ENCODE peak calls at places on chromosomes 2 and 18, in seven cellular contexts. Q is neural progenitor cell, L is DND-41, O is HCT116, N is ovary, W is A673, B is GM23338. E is an unnamed sample. For H3K4me1 and H3K27me3, the result is how much of the 10 kb centered on the place peaks cover.

GRCh38 chr18:51151185-51151567 is 46.3 kb downstream of the MEX3C start:
- DNase-seq in O (no peak), B (no peak), W (no peak), Q (no peak), L (no peak), N (no peak), E (no peak)

GRCh38 chr18:10020176-10020575 is 106.4 kb downstream of the VAPA start:
- DNase-seq in B (no peak), L (no peak), N (no peak), W (peak), O (no peak), Q (no peak), E (no peak)

GRCh38 chr2:99488587-99488998 is 1.2 kb downstream of the REV1 start:
- DNase-seq in B (no peak), L (peak), Q (no peak), O (no peak), N (no peak), W (peak), E (no peak)

GRCh38 chr18:53795061-53795460 is 429.4 kb downstream of the MBD2 start:
- DNase-seq in Q (no peak), O (no peak), L (no peak), B (no peak), W (no peak), N (no peak), E (no peak)

GRCh38 chr2:37154790-37155189 is 2.0 kb downstream of the EIF2AK2 start:
- DNase-seq in N (no peak), Q (no peak), L (no peak), W (no peak), O (no peak), B (no peak), E (no peak)

GRCh38 chr18:58466636-58467205 is 162.2 kb downstream of the ALPK2 start:
- DNase-seq in N (no peak), W (no peak), O (no peak), B (no peak), Q (no peak), L (no peak), E (no peak)

GRCh38 chr18:64027931-64028695 is 58.2 kb downstream of the SERPINB8 start:
- DNase-seq in W (no peak), Q (no peak), B (no peak), O (no peak), L (no peak), N (no peak), E (no peak)

GRCh38 chr18:6811816-6812215 is 82.3 kb downstream of the ARHGAP28 start:
- DNase-seq in W (no peak), N (no peak), L (no peak), Q (no peak), B (no peak), O (no peak), E (no peak)

GRCh38 chr2:138017824-138018223 is 53.6 kb downstream of the HNMT start:
- DNase-seq in Q (no peak), W (no peak), L (no peak), B (no peak), O (no peak), N (no peak), E (no peak)

GRCh38 chr2:106158131-106158530 is 36.0 kb downstream of the UXS1 start:
- DNase-seq in L (no peak), O (no peak), W (no peak), B (no peak), Q (no peak), N (no peak), E (no peak)
- H3K4me1 ChIP-seq in L (half or more), O (under half), W (under half), B (under half), Q (under half), N (under half), E (under half)

GRCh38 chr2:176104338-176105077 is 2.6 kb upstream of the HOXD11 start:
- DNase-seq in N (no peak), Q (no peak), W (peak), B (peak), L (no peak), O (no peak), E (no peak)
- H3K27me3 ChIP-seq in N (under half), Q (half or more), W (under half), B (half or more), L (under half), O (under half), E (half or more)

GRCh38 chr2:67565761-67566160 is 168.6 kb downstream of the ETAA1 start:
- DNase-seq in N (no peak), B (no peak), O (no peak), Q (no peak), L (no peak), W (peak), E (no peak)

GRCh38 chr2:67564626-67565025 is 167.5 kb downstream of the ETAA1 start:
- DNase-seq in W (no peak), L (no peak), Q (no peak), B (no peak), O (no peak), N (no peak), E (no peak)

GRCh38 chr2:67567866-67568265 is 170.7 kb downstream of the ETAA1 start:
- DNase-seq in W (no peak), Q (no peak), L (no peak), O (no peak), B (no peak), N (no peak), E (no peak)

GRCh38 chr2:67566292-67566691 is 169.2 kb downstream of the ETAA1 start:
- DNase-seq in O (no peak), W (no peak), Q (no peak), L (no peak), B (no peak), N (no peak), E (no peak)

GRCh38 chr2:67566958-67567635 is 170.0 kb downstream of the ETAA1 start:
- DNase-seq in N (no peak), O (no peak), B (no peak), W (no peak), Q (no peak), L (no peak), E (no peak)
- H3K4me1 ChIP-seq in N (under half), O (under half), B (under half), W (under half), Q (under half), L (under half), E (under half)

GRCh38 chr2:218961229-218961628 is 1.8 kb downstream of the CDK5R2 start:
- DNase-seq in B (no peak), O (no peak), L (no peak), Q (no peak), W (no peak), N (no peak), E (no peak)

GRCh38 chr2:218959141-218959731 is at the start of gene CDK5R2:
- DNase-seq in W (peak), Q (peak), L (no peak), B (peak), N (no peak), O (peak), E (peak)

GRCh38 chr2:218961651-218962570 is 2.4 kb downstream of the CDK5R2 start:
- DNase-seq in Q (peak), L (peak), B (peak), W (no peak), O (no peak), N (no peak), E (no peak)

GRCh38 chr2:218959761-218960195 is 312 bp downstream of the CDK5R2 start:
- DNase-seq in L (no peak), B (peak), W (no peak), Q (no peak), O (no peak), N (no peak), E (no peak)

GRCh38 chr2:218960196-218961165 is 1.0 kb downstream of the CDK5R2 start:
- DNase-seq in Q (peak), B (peak), O (no peak), L (no peak), W (no peak), N (no peak), E (no peak)
- H3K27me3 ChIP-seq in Q (half or more), B (half or more), O (under half), L (under half), W (under half), N (under half), E (half or more)

GRCh38 chr2:118669639-118670038 is 177.8 kb downstream of the EN1 start:
- DNase-seq in O (no peak), Q (no peak), W (no peak), N (no peak), B (no peak), L (no peak), E (no peak)

GRCh38 chr2:118667964-118668363 is 179.5 kb downstream of the EN1 start:
- DNase-seq in Q (no peak), W (no peak), O (no peak), N (no peak), B (no peak), L (no peak), E (no peak)

GRCh38 chr2:118665784-118666529 is 181.5 kb downstream of the EN1 start:
- DNase-seq in O (no peak), B (no peak), Q (no peak), W (no peak), N (no peak), L (no peak), E (no peak)

GRCh38 chr2:118668431-118669424 is 178.7 kb downstream of the EN1 start:
- DNase-seq in O (peak), L (no peak), B (no peak), N (no peak), Q (peak), W (no peak), E (no peak)

GRCh38 chr2:118667366-118667765 is 180.1 kb downstream of the EN1 start:
- DNase-seq in O (no peak), L (no peak), Q (no peak), N (no peak), B (no peak), W (no peak), E (no peak)
- H3K4me1 ChIP-seq in O (under half), L (under half), Q (under half), N (under half), B (under half), W (under half), E (under half)

GRCh38 chr2:26599387-26599786 is 41.8 kb downstream of the CIB4 start:
- DNase-seq in Q (no peak), O (no peak), W (no peak), N (no peak), B (no peak), L (no peak), E (no peak)

GRCh38 chr2:26605969-26606846 is 35.0 kb downstream of the CIB4 start:
- DNase-seq in O (no peak), W (no peak), N (peak), L (no peak), B (no peak), Q (no peak), E (no peak)

GRCh38 chr2:26598336-26599006 is 42.7 kb downstream of the CIB4 start:
- DNase-seq in N (no peak), L (no peak), W (no peak), Q (peak), B (no peak), O (no peak), E (no peak)

GRCh38 chr2:26605195-26605968 is 35.8 kb downstream of the CIB4 start:
- DNase-seq in W (peak), N (peak), L (peak), Q (peak), O (peak), B (peak), E (no peak)

GRCh38 chr2:26602575-26602974 is 38.6 kb downstream of the CIB4 start:
- DNase-seq in B (no peak), W (no peak), Q (no peak), L (no peak), O (no peak), N (no peak), E (no peak)
- H3K27me3 ChIP-seq in B (under half), W (under half), Q (under half), L (under half), O (under half), N (under half), E (under half)

DNA sequence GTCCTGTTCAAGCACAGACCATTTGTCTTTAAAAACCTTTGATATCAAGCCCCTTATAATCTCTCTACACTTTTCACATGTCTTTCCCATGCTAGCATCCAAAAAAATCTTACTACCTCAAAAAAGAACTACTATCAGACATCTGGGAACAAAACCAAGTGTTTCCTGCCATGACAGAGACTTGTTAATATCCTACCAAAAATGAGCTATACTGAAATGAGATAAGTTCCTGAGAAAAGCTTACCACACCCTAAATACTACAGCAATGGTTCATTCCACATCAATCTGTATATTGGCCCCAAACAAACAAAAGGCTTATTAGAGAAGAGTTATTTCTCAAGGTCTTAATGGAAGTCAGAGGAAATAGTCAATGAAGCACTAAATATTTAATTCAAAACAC is 230.1 kb downstream of the DYM start:
- DNase-seq in N (no peak), W (peak), B (no peak), O (no peak), L (no peak), Q (no peak), E (no peak)
- H3K4me1 ChIP-seq in N (under half), W (half or more), B (under half), O (under half), L (under half), Q (under half), E (under half)

GRCh38 chr18:39841133-39842041 is 2113.6 kb upstream of the PIK3C3 start:
- DNase-seq in W (peak), L (no peak), N (peak), Q (peak), O (peak), B (peak), E (peak)
- H3K27me3 ChIP-seq in W (under half), L (under half), N (under half), Q (under half), O (under half), B (under half), E (under half)

DNA sequence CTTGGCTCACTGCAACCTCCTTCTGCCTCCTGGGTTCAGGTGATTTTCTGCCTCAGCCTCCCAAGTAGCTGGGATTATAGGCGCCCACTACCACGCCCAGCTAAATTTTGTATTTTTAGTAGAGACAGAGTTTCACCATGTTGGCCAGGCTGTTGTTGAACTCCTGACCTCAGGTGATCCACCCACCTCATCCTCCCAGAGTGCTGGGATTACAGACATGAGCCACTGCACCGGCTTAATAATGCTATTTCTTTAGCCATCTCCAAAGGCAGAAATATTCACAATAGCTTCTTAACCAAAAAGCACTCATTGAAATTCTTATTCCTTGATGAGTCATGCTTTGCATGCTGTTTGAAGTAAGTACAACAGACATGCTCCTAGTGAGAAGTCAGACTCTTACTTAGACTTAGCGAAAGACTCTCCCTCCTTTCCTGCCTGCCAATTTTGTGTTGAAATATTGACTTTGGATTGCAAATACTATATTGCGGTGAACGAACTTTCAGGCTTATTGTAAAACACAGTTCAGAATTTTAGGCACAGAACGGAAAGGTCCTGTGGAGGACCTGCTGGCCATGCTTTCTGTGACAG is 4.4 kb downstream of the ACTR3 start:
- DNase-seq in W (peak), B (peak), L (no peak), N (no peak), O (peak), Q (no peak), E (no peak)
- H3K4me1 ChIP-seq in W (half or more), B (half or more), L (half or more), N (under half), O (under half), Q (under half), E (half or more)

E was measured in heart left ventricle.